ENCODE peak calls at places on chromosomes 2 and 18, in six cellular contexts. One of them, this sample, is unnamed.

GRCh38 chr2:173590278-173590811 is 235.7 kb downstream of the CDCA7 start:
- DNase-seq in NCI-H2081 treated with DMSO at 0.1 percent for 48 hours: no peak
- DNase-seq in HTR-8/SVneo: peak; percentile 38
- DNase-seq in NCI-H2107: peak; percentile 87
- DNase-seq in AG20443: peak; percentile 91
- DNase-seq in substantia nigra: peak; percentile 33
- DNase-seq in this sample: peak; percentile 92

GRCh38 chr2:183124222-183124956 is at the start of gene NUP35:
- DNase-seq in substantia nigra: peak; percentile 75
- DNase-seq in NCI-H2107: peak; percentile 93
- DNase-seq in NCI-H2081 treated with DMSO at 0.1 percent for 48 hours: peak; percentile 87
- DNase-seq in HTR-8/SVneo: peak; percentile 71
- DNase-seq in AG20443: peak; percentile 90
- DNase-seq in this sample: peak; percentile 83

GRCh38 chr2:232611559-232612218 is 21.7 kb upstream of the EFHD1 start:
- DNase-seq in NCI-H2107: no peak
- DNase-seq in NCI-H2081 treated with DMSO at 0.1 percent for 48 hours: no peak
- DNase-seq in AG20443: peak; percentile 72
- DNase-seq in HTR-8/SVneo: peak; percentile 70
- DNase-seq in substantia nigra: peak; percentile 51
- DNase-seq in this sample: no peak

GRCh38 chr2:27320958-27321543 is 1.8 kb downstream of the MPV17 start:
- DNase-seq in NCI-H2081 treated with DMSO at 0.1 percent for 48 hours: no peak
- DNase-seq in HTR-8/SVneo: peak; percentile 98
- DNase-seq in substantia nigra: peak; percentile 1
- DNase-seq in NCI-H2107: no peak
- DNase-seq in AG20443: peak; percentile 95
- DNase-seq in this sample: peak; percentile 78

GRCh38 chr2:209334188-209335017 is 89.4 kb upstream of the MAP2 start:
- DNase-seq in AG20443: peak; percentile 63
- DNase-seq in HTR-8/SVneo: peak; percentile 45
- DNase-seq in NCI-H2107: peak; percentile 13
- DNase-seq in substantia nigra: no peak
- DNase-seq in NCI-H2081 treated with DMSO at 0.1 percent for 48 hours: peak; percentile 43
- DNase-seq in this sample: no peak

GRCh38 chr18:11124054-11124453 is 25.3 kb downstream of the PIEZO2 start:
- DNase-seq in AG20443: no peak
- DNase-seq in HTR-8/SVneo: no peak
- DNase-seq in NCI-H2107: no peak
- DNase-seq in substantia nigra: no peak
- DNase-seq in NCI-H2081 treated with DMSO at 0.1 percent for 48 hours: no peak
- DNase-seq in this sample: no peak

GRCh38 chr2:54318810-54319209 is 62.8 kb upstream of the TSPYL6 start:
- DNase-seq in NCI-H2081 treated with DMSO at 0.1 percent for 48 hours: no peak
- DNase-seq in substantia nigra: no peak
- DNase-seq in NCI-H2107: no peak
- DNase-seq in AG20443: no peak
- DNase-seq in HTR-8/SVneo: no peak
- DNase-seq in this sample: no peak

GRCh38 chr2:185645529-185645928 is 93.1 kb upstream of the FSIP2 start:
- DNase-seq in HTR-8/SVneo: no peak
- DNase-seq in NCI-H2081 treated with DMSO at 0.1 percent for 48 hours: no peak
- DNase-seq in AG20443: no peak
- DNase-seq in substantia nigra: no peak
- DNase-seq in NCI-H2107: no peak
- DNase-seq in this sample: no peak

GRCh38 chr18:66616523-66616983 is 12.7 kb upstream of the CDH19 start:
- DNase-seq in NCI-H2081 treated with DMSO at 0.1 percent for 48 hours: no peak
- DNase-seq in substantia nigra: peak; percentile 2
- DNase-seq in HTR-8/SVneo: no peak
- DNase-seq in AG20443: no peak
- DNase-seq in NCI-H2107: no peak
- DNase-seq in this sample: no peak

GRCh38 chr2:26462511-26463251 is 15.2 kb downstream of the OTOF start:
- DNase-seq in NCI-H2107: peak; percentile 8
- DNase-seq in HTR-8/SVneo: peak; percentile 71
- DNase-seq in NCI-H2081 treated with DMSO at 0.1 percent for 48 hours: no peak
- DNase-seq in substantia nigra: peak; percentile 11
- DNase-seq in AG20443: peak; percentile 78
- DNase-seq in this sample: peak; percentile 35

GRCh38 chr2:215764441-215765048 is 248.8 kb downstream of the MREG start:
- DNase-seq in NCI-H2081 treated with DMSO at 0.1 percent for 48 hours: no peak
- DNase-seq in AG20443: peak; percentile 47
- DNase-seq in NCI-H2107: no peak
- DNase-seq in HTR-8/SVneo: no peak
- DNase-seq in substantia nigra: no peak
- DNase-seq in this sample: no peak

GRCh38 chr2:234109321-234109720 is 58.8 kb downstream of the SPP2 start:
- DNase-seq in NCI-H2107: no peak
- DNase-seq in AG20443: no peak
- DNase-seq in substantia nigra: no peak
- DNase-seq in HTR-8/SVneo: no peak
- DNase-seq in NCI-H2081 treated with DMSO at 0.1 percent for 48 hours: no peak
- DNase-seq in this sample: no peak

GRCh38 chr2:10584843-10585475 is 104.8 kb downstream of the NOL10 start:
- DNase-seq in substantia nigra: no peak
- DNase-seq in NCI-H2107: no peak
- DNase-seq in HTR-8/SVneo: peak; percentile 76
- DNase-seq in AG20443: peak; percentile 69
- DNase-seq in NCI-H2081 treated with DMSO at 0.1 percent for 48 hours: no peak
- DNase-seq in this sample: peak; percentile 84

GRCh38 chr2:224563537-224563936 is 21.6 kb downstream of the CUL3 start:
- DNase-seq in NCI-H2081 treated with DMSO at 0.1 percent for 48 hours: no peak
- DNase-seq in NCI-H2107: no peak
- DNase-seq in HTR-8/SVneo: no peak
- DNase-seq in AG20443: no peak
- DNase-seq in substantia nigra: no peak
- DNase-seq in this sample: no peak

GRCh38 chr2:20012282-20013060 is at the start of gene MATN3:
- DNase-seq in HTR-8/SVneo: peak; percentile 70
- DNase-seq in AG20443: peak; percentile 95
- DNase-seq in NCI-H2081 treated with DMSO at 0.1 percent for 48 hours: no peak
- DNase-seq in NCI-H2107: no peak
- DNase-seq in substantia nigra: no peak
- DNase-seq in this sample: no peak

GRCh38 chr2:101349893-101350662 is 37.2 kb downstream of the CREG2 start:
- DNase-seq in substantia nigra: peak; percentile 34
- DNase-seq in HTR-8/SVneo: no peak
- DNase-seq in NCI-H2107: no peak
- DNase-seq in NCI-H2081 treated with DMSO at 0.1 percent for 48 hours: no peak
- DNase-seq in AG20443: peak; percentile 58
- DNase-seq in this sample: no peak

GRCh38 chr2:61275575-61276184 is 113.7 kb downstream of the C2orf74 start:
- DNase-seq in NCI-H2107: no peak
- DNase-seq in HTR-8/SVneo: no peak
- DNase-seq in NCI-H2081 treated with DMSO at 0.1 percent for 48 hours: no peak
- DNase-seq in AG20443: no peak
- DNase-seq in substantia nigra: no peak
- DNase-seq in this sample: no peak

GRCh38 chr2:180040146-180040925 is 33.2 kb upstream of the CWC22 start:
- DNase-seq in NCI-H2081 treated with DMSO at 0.1 percent for 48 hours: no peak
- DNase-seq in HTR-8/SVneo: no peak
- DNase-seq in NCI-H2107: no peak
- DNase-seq in AG20443: peak; percentile 32
- DNase-seq in substantia nigra: no peak
- DNase-seq in this sample: no peak

GRCh38 chr2:74576830-74577229 is 22.3 kb downstream of the DOK1 start:
- DNase-seq in HTR-8/SVneo: no peak
- DNase-seq in AG20443: peak; percentile 86
- DNase-seq in substantia nigra: no peak
- DNase-seq in NCI-H2107: no peak
- DNase-seq in NCI-H2081 treated with DMSO at 0.1 percent for 48 hours: no peak
- DNase-seq in this sample: no peak

GRCh38 chr2:71833855-71834554 is 313.7 kb downstream of the CYP26B1 start:
- DNase-seq in NCI-H2107: no peak
- DNase-seq in HTR-8/SVneo: no peak
- DNase-seq in AG20443: peak; percentile 74
- DNase-seq in substantia nigra: no peak
- DNase-seq in NCI-H2081 treated with DMSO at 0.1 percent for 48 hours: no peak
- DNase-seq in this sample: no peak

GRCh38 chr2:159124931-159125467 is 156.6 kb downstream of the TANC1 start:
- DNase-seq in NCI-H2107: no peak
- DNase-seq in HTR-8/SVneo: no peak
- DNase-seq in NCI-H2081 treated with DMSO at 0.1 percent for 48 hours: no peak
- DNase-seq in substantia nigra: no peak
- DNase-seq in AG20443: no peak
- DNase-seq in this sample: peak; percentile 42

GRCh38 chr2:170252414-170252813 is 74.5 kb downstream of the MYO3B start:
- DNase-seq in NCI-H2081 treated with DMSO at 0.1 percent for 48 hours: no peak
- DNase-seq in HTR-8/SVneo: no peak
- DNase-seq in substantia nigra: no peak
- DNase-seq in AG20443: no peak
- DNase-seq in NCI-H2107: no peak
- DNase-seq in this sample: no peak

GRCh38 chr2:190481339-190481738 is 53.2 kb downstream of the NEMP2 start:
- DNase-seq in AG20443: no peak
- DNase-seq in HTR-8/SVneo: no peak
- DNase-seq in substantia nigra: no peak
- DNase-seq in NCI-H2081 treated with DMSO at 0.1 percent for 48 hours: no peak
- DNase-seq in NCI-H2107: no peak
- DNase-seq in this sample: no peak

GRCh38 chr2:218267259-218267658 is 2.7 kb downstream of the AAMP start:
- DNase-seq in substantia nigra: no peak
- DNase-seq in NCI-H2107: no peak
- DNase-seq in HTR-8/SVneo: no peak
- DNase-seq in NCI-H2081 treated with DMSO at 0.1 percent for 48 hours: no peak
- DNase-seq in AG20443: no peak
- DNase-seq in this sample: no peak

GRCh38 chr2:239142806-239143205 is 258.0 kb downstream of the HDAC4 start:
- DNase-seq in NCI-H2081 treated with DMSO at 0.1 percent for 48 hours: no peak
- DNase-seq in substantia nigra: no peak
- DNase-seq in AG20443: no peak
- DNase-seq in HTR-8/SVneo: no peak
- DNase-seq in NCI-H2107: no peak
- DNase-seq in this sample: no peak

GRCh38 chr2:165268751-165269150 is 29.5 kb downstream of the SCN2A start:
- DNase-seq in HTR-8/SVneo: no peak
- DNase-seq in AG20443: no peak
- DNase-seq in NCI-H2081 treated with DMSO at 0.1 percent for 48 hours: no peak
- DNase-seq in NCI-H2107: no peak
- DNase-seq in substantia nigra: no peak
- DNase-seq in this sample: no peak

GRCh38 chr2:41621095-41621494 is 426.7 kb upstream of the PKDCC start:
- DNase-seq in NCI-H2107: no peak
- DNase-seq in NCI-H2081 treated with DMSO at 0.1 percent for 48 hours: no peak
- DNase-seq in AG20443: no peak
- DNase-seq in substantia nigra: no peak
- DNase-seq in HTR-8/SVneo: no peak
- DNase-seq in this sample: no peak

GRCh38 chr2:109353806-109354745 is 225.1 kb downstream of the SH3RF3 start:
- DNase-seq in NCI-H2081 treated with DMSO at 0.1 percent for 48 hours: no peak
- DNase-seq in HTR-8/SVneo: no peak
- DNase-seq in NCI-H2107: no peak
- DNase-seq in substantia nigra: no peak
- DNase-seq in AG20443: no peak
- DNase-seq in this sample: no peak

GRCh38 chr2:112807233-112807807 is 23.0 kb upstream of the IL1A start:
- DNase-seq in NCI-H2107: no peak
- DNase-seq in substantia nigra: no peak
- DNase-seq in AG20443: no peak
- DNase-seq in NCI-H2081 treated with DMSO at 0.1 percent for 48 hours: no peak
- DNase-seq in HTR-8/SVneo: no peak
- DNase-seq in this sample: no peak

GRCh38 chr2:130387804-130388203 is 31.9 kb downstream of the PTPN18 start:
- DNase-seq in NCI-H2081 treated with DMSO at 0.1 percent for 48 hours: no peak
- DNase-seq in HTR-8/SVneo: no peak
- DNase-seq in substantia nigra: no peak
- DNase-seq in NCI-H2107: no peak
- DNase-seq in AG20443: no peak
- DNase-seq in this sample: no peak

GRCh38 chr2:184351126-184351525 is 247.2 kb upstream of the ZNF804A start:
- DNase-seq in substantia nigra: no peak
- DNase-seq in NCI-H2081 treated with DMSO at 0.1 percent for 48 hours: no peak
- DNase-seq in HTR-8/SVneo: no peak
- DNase-seq in AG20443: no peak
- DNase-seq in NCI-H2107: no peak
- DNase-seq in this sample: no peak

GRCh38 chr18:24228661-24229053 is 89.8 kb downstream of the CABYR start:
- DNase-seq in HTR-8/SVneo: no peak
- DNase-seq in substantia nigra: no peak
- DNase-seq in NCI-H2081 treated with DMSO at 0.1 percent for 48 hours: no peak
- DNase-seq in NCI-H2107: no peak
- DNase-seq in AG20443: no peak
- DNase-seq in this sample: peak; percentile 58

GRCh38 chr2:170227467-170228075 is 49.6 kb downstream of the MYO3B start:
- DNase-seq in NCI-H2081 treated with DMSO at 0.1 percent for 48 hours: no peak
- DNase-seq in substantia nigra: no peak
- DNase-seq in NCI-H2107: no peak
- DNase-seq in AG20443: no peak
- DNase-seq in HTR-8/SVneo: no peak
- DNase-seq in this sample: no peak

GRCh38 chr2:177929662-177930522 is 142.7 kb downstream of the PDE11A start:
- DNase-seq in NCI-H2107: no peak
- DNase-seq in substantia nigra: no peak
- DNase-seq in HTR-8/SVneo: no peak
- DNase-seq in AG20443: no peak
- DNase-seq in NCI-H2081 treated with DMSO at 0.1 percent for 48 hours: no peak
- DNase-seq in this sample: no peak

GRCh38 chr2:74690571-74690970 is 36.5 kb downstream of the SEMA4F start:
- DNase-seq in NCI-H2107: peak; percentile 32
- DNase-seq in NCI-H2081 treated with DMSO at 0.1 percent for 48 hours: peak; percentile 28
- DNase-seq in HTR-8/SVneo: peak; percentile 71
- DNase-seq in substantia nigra: no peak
- DNase-seq in AG20443: peak; percentile 81
- DNase-seq in this sample: peak; percentile 37

GRCh38 chr2:160486341-160486740 is 7.3 kb downstream of the RBMS1 start:
- DNase-seq in NCI-H2107: no peak
- DNase-seq in HTR-8/SVneo: no peak
- DNase-seq in NCI-H2081 treated with DMSO at 0.1 percent for 48 hours: no peak
- DNase-seq in substantia nigra: no peak
- DNase-seq in AG20443: no peak
- DNase-seq in this sample: no peak